ENCODE peak calls at places on chromosomes 4 and X, in five cellular contexts. M is prostate gland, A is lung, L is heart right ventricle, E is upper lobe of right lung. X is an unnamed sample.

GRCh38 chr4:138177278-138177968 is 64.7 kb downstream of the SLC7A11 start:
- DNase-seq in M (no peak), A (no peak), L (no peak), E (no peak), X (no peak)

GRCh38 chr4:25928956-25929336 is 14.9 kb downstream of the SMIM20 start:
- DNase-seq in M (no peak), A (no peak), L (no peak), E (no peak), X (peak; percentile 16)

GRCh38 chr4:20192754-20193521 is 58.8 kb upstream of the SLIT2 start:
- DNase-seq in M (no peak), A (no peak), L (no peak), E (no peak), X (no peak)

GRCh38 chr4:73836373-73837269 is at the start of gene CXCL6:
- DNase-seq in M (peak; percentile 28), A (no peak), L (no peak), E (peak; percentile 75), X (no peak)

GRCh38 chrX:106730385-106730784 is 3.9 kb downstream of the RNF128 start:
- DNase-seq in M (no peak), A (no peak), L (no peak), E (no peak), X (no peak)

GRCh38 chr4:70703695-70704332 is 15.5 kb downstream of the UTP3 start:
- DNase-seq in M (peak; percentile 12), A (no peak), L (no peak), E (no peak), X (peak; percentile 29)

GRCh38 chrX:103710609-103711008 is at the start of gene TMEM31:
- DNase-seq in M (no peak), A (no peak), L (no peak), E (no peak), X (no peak)

GRCh38 chr4:140308366-140309123 is 64.9 kb upstream of the SCOC start:
- DNase-seq in M (peak; percentile 81), A (no peak), L (peak; percentile 75), E (no peak), X (peak; percentile 16)

GRCh38 chr4:185269286-185269685 is 59.9 kb downstream of the SNX25 start:
- DNase-seq in M (no peak), A (no peak), L (no peak), E (no peak), X (no peak)

GRCh38 chr4:16843831-16844508 is 54.5 kb downstream of the LDB2 start:
- DNase-seq in M (no peak), A (no peak), L (no peak), E (no peak), X (no peak)

DNA sequence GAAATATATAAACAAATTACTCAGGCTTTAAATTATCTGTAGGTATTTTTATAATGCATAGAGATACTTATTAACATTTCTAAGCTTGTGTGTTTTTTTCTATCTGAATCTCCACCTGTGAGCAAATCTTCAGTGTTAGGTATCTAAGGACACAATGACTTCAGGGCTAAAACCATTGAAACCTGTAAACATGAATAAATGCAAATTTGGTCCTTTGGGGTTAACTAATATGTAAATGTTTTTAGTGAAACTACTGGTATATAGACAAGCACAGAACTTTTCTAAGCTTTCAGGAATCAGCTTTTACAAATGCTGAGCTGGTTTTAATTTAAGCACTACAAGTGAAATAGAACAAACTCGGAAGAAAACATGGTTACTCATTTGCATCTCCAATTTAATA is 147.9 kb downstream of the FBXO8 start:
- DNase-seq in M (no peak), A (no peak), L (no peak), E (no peak), X (no peak)
- H3K27me3 ChIP-seq in M (no peaks in the 10 kb centered on the region), A (no peaks in the 10 kb centered on the region), L (no peaks in the 10 kb centered on the region), E (peaks cover 3% of the 10 kb centered on the region), X (no peaks in the 10 kb centered on the region)

GRCh38 chr4:186676531-186677158 is 47.0 kb downstream of the FAT1 start:
- DNase-seq in M (no peak), A (no peak), L (no peak), E (no peak), X (no peak)

GRCh38 chr4:186685744-186686143 is 37.9 kb downstream of the FAT1 start:
- DNase-seq in M (no peak), A (no peak), L (no peak), E (no peak), X (no peak)

GRCh38 chr4:186684889-186685309 is 38.8 kb downstream of the FAT1 start:
- DNase-seq in M (no peak), A (no peak), L (no peak), E (no peak), X (no peak)

GRCh38 chr4:186684220-186684619 is 39.4 kb downstream of the FAT1 start:
- DNase-seq in M (no peak), A (no peak), L (no peak), E (no peak), X (no peak)

GRCh38 chr4:186680649-186681048 is 43.0 kb downstream of the FAT1 start:
- DNase-seq in M (no peak), A (no peak), L (no peak), E (no peak), X (no peak)
- H3K4me1 ChIP-seq in M (no peaks in the 10 kb centered on the region), A (peaks cover 3% of the 10 kb centered on the region), L (peaks cover 9% of the 10 kb centered on the region), E (peaks cover 2% of the 10 kb centered on the region), X (peaks cover 18% of the 10 kb centered on the region)

DNA sequence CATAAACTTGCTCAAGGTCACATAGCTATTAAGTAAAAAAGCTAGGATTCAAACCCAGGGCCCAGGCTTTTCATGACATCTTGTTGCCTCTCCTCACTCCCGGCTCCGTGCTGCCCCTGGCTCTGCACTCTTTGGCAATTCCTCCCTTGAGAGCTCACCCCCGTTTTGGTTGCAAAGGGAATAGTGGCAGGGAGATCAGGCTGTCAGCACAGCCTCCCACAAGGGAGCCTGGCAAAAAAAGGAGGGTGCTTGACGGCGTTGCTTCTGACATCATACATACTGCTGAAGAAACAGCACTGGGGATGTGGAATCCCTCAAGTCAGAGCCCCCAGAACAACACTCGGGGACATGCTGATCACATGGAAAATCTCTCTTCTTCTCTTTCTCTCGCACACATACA is 20.5 kb downstream of the IQSEC2 start:
- DNase-seq in M (no peak), A (no peak), L (no peak), E (no peak), X (no peak)
- H3K27ac ChIP-seq in M (no peak overlapping the region), A (no peak overlapping the region), L (no peak overlapping the region), E (no peak overlapping the region), X (no peak overlapping the region)

DNA sequence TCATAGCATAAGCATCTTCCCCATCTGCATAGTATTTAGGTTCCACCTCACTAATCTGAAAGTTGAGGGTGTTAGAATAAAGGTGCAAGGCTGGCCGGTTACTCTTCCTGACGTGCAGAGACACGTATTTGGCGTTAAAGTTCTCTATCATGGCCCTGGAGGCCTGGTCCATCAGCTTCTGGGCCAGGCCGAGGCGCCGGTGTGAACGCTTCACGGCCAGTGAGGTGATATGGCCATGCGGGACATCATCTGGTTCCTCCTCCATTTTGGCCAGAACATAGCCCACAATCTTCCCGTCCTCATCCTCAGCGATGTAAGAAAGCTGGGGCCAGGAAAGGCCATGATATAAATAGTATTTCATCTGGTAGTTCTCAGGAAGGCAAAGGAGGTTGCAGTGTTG is 425 bp downstream of the NAA11 start:
- DNase-seq in M (no peak), A (no peak), L (no peak), E (no peak), X (no peak)
- H3K27me3 ChIP-seq in M (no peaks in the 10 kb centered on the region), A (no peaks in the 10 kb centered on the region), L (no peaks in the 10 kb centered on the region), E (no peaks in the 10 kb centered on the region), X (no peaks in the 10 kb centered on the region)

GRCh38 chrX:107851215-107851614 is 25.5 kb downstream of the MID2 start:
- DNase-seq in M (no peak), A (no peak), L (no peak), E (no peak), X (no peak)
- H3K4me1 ChIP-seq in M (no peaks in the 10 kb centered on the region), A (peaks cover 1% of the 10 kb centered on the region), L (no peaks in the 10 kb centered on the region), E (no peaks in the 10 kb centered on the region), X (peaks cover 4% of the 10 kb centered on the region)

DNA sequence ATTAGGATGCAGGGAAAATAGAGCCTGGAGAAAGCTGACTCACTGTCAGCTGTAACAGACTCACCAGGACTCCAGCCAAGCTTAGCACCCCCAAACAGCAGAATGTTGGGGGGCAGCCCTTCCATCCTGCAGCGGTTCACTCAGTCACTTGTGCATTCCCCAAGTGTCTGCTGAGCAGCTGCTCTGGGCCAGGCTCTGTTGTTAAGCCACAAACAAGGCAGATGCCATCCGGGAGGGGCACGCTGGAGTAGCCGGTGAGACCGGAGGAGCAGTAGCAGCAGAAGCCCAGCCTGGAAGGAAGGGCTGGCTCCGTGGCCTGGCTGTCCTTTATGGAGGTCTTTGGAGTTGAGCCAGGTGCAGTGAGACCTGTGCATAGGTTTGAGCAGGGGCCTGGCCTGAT is 22.0 kb downstream of the CCNQ start:
- DNase-seq in M (no peak), A (no peak), L (no peak), E (no peak), X (no peak)
- H3K27ac ChIP-seq in M (no peak overlapping the region), A (no peak overlapping the region), L (no peak overlapping the region), E (no peak overlapping the region), X (no peak overlapping the region)

DNA sequence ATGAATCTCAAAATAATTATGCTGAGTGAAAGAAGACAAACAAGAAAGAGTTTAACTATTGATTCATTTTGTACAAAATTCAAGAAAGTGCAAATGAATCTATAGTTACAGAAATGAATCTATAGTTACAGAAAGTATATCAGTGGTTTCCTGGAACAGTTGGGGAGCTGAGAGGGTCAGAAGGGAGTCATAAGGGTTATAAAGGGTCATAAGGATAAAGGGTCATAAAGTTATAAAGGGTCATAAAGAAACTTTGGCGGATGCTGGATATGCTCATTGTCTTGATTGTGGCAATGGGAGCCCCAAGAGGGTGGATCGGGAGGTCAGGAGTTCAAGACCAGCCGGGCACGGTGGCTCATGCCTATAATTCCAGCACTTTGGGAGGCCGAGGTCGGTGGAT is 26.0 kb upstream of the INTS6L start:
- DNase-seq in M (no peak), A (no peak), L (no peak), E (no peak), X (no peak)
- H3K27me3 ChIP-seq in M (no peaks in the 10 kb centered on the region), A (no peaks in the 10 kb centered on the region), L (peaks cover 26% of the 10 kb centered on the region), E (no peaks in the 10 kb centered on the region), X (no peaks in the 10 kb centered on the region)

GRCh38 chr4:101790521-101791188 is at the start of gene BANK1:
- DNase-seq in M (peak; percentile 15), A (peak; percentile 42), L (peak; percentile 6), E (peak; percentile 86), X (peak; percentile 36)

GRCh38 chr4:101792056-101792575 is 1.6 kb downstream of the BANK1 start:
- DNase-seq in M (no peak), A (no peak), L (no peak), E (no peak), X (no peak)

GRCh38 chr4:101793397-101793796 is 2.9 kb downstream of the BANK1 start:
- DNase-seq in M (no peak), A (no peak), L (no peak), E (no peak), X (no peak)

GRCh38 chr4:101791189-101791572 is 651 bp downstream of the BANK1 start:
- DNase-seq in M (peak; percentile 21), A (peak; percentile 34), L (no peak), E (no peak), X (peak; percentile 17)

GRCh38 chr4:101795704-101796103 is 5.2 kb downstream of the BANK1 start:
- DNase-seq in M (no peak), A (no peak), L (no peak), E (no peak), X (no peak)
- H3K4me1 ChIP-seq in M (no peaks in the 10 kb centered on the region), A (no peaks in the 10 kb centered on the region), L (no peaks in the 10 kb centered on the region), E (no peaks in the 10 kb centered on the region), X (peaks cover 7% of the 10 kb centered on the region)

DNA sequence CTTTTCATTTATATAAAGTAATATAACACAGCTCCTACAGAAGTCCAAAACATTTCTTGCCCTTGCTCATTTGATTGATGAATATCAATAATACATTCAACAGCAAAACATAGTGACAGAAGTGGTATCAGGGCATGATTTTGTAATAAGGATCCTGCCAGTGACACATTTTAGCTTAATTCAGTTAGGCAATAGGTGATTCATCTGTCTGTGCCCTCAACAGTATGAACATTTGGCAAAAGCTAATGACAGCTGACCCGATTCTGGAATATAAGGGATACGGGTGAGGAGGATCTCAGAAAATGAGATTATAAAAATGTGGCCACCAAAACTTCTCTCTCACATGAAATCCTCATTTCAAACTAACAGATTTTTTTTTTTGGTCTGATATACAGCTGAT is 294.0 kb downstream of the CAMK2D start:
- DNase-seq in M (no peak), A (no peak), L (no peak), E (no peak), X (no peak)
- H3K27ac ChIP-seq in M (peak overlapping the region; percentile 22), A (no peak overlapping the region), L (peak overlapping the region; percentile 87), E (peak overlapping the region; percentile 84), X (no peak overlapping the region)

X was measured in body of pancreas.